ENCODE peak calls at places on chromosome 19, in ten cellular contexts. One of them, this sample, is unnamed.
A peak's percentile ranks its signal among the peaks of the same experiment; 100 is the strongest.

GRCh38 chr19:290539-291521 is at the start of gene PLPP2:
- DNase-seq in WTC11: peak; percentile 92
- DNase-seq in breast epithelium: peak; percentile 94
- DNase-seq in AG04449: no peak
- DNase-seq in IMR-90: no peak
- DNase-seq in endothelial cell: no peak
- DNase-seq in heart left ventricle: no peak
- DNase-seq in MCF 10A: peak; percentile 23
- DNase-seq in GM23338: peak; percentile 96
- DNase-seq in B cell: no peak
- DNase-seq in this sample: no peak

GRCh38 chr19:422213-422916 is 13.4 kb upstream of the C2CD4C start:
- DNase-seq in WTC11: no peak
- DNase-seq in breast epithelium: no peak
- DNase-seq in AG04449: no peak
- DNase-seq in IMR-90: no peak
- DNase-seq in endothelial cell: no peak
- DNase-seq in heart left ventricle: no peak
- DNase-seq in MCF 10A: no peak
- DNase-seq in GM23338: no peak
- DNase-seq in B cell: no peak
- DNase-seq in this sample: no peak

GRCh38 chr19:46478356-46478986 is 7.1 kb upstream of the PNMA8A start:
- DNase-seq in WTC11: peak; percentile 60
- DNase-seq in breast epithelium: no peak
- DNase-seq in AG04449: no peak
- DNase-seq in IMR-90: peak; percentile 80
- DNase-seq in endothelial cell: no peak
- DNase-seq in heart left ventricle: no peak
- DNase-seq in MCF 10A: no peak
- DNase-seq in GM23338: peak; percentile 97
- DNase-seq in B cell: no peak
- DNase-seq in this sample: peak; percentile 12

GRCh38 chr19:4278926-4279529 is at the start of gene SHD:
- DNase-seq in WTC11: peak; percentile 48
- DNase-seq in breast epithelium: no peak
- DNase-seq in AG04449: no peak
- DNase-seq in IMR-90: no peak
- DNase-seq in endothelial cell: no peak
- DNase-seq in heart left ventricle: no peak
- DNase-seq in MCF 10A: no peak
- DNase-seq in GM23338: peak; percentile 72
- DNase-seq in B cell: no peak
- DNase-seq in this sample: peak; percentile 70

GRCh38 chr19:40771101-40771539 is 4.2 kb upstream of the MIA start:
- DNase-seq in WTC11: no peak
- DNase-seq in breast epithelium: no peak
- DNase-seq in AG04449: no peak
- DNase-seq in IMR-90: no peak
- DNase-seq in endothelial cell: no peak
- DNase-seq in heart left ventricle: no peak
- DNase-seq in MCF 10A: no peak
- DNase-seq in GM23338: peak; percentile 49
- DNase-seq in B cell: no peak
- DNase-seq in this sample: no peak

GRCh38 chr19:16449330-16449961 is 22.3 kb downstream of the EPS15L1 start:
- DNase-seq in WTC11: no peak
- DNase-seq in breast epithelium: no peak
- DNase-seq in AG04449: no peak
- DNase-seq in IMR-90: peak; percentile 19
- DNase-seq in endothelial cell: no peak
- DNase-seq in heart left ventricle: no peak
- DNase-seq in MCF 10A: no peak
- DNase-seq in GM23338: no peak
- DNase-seq in B cell: peak; percentile 57
- DNase-seq in this sample: no peak

GRCh38 chr19:38669532-38669931 is 22.1 kb downstream of the ACTN4 start:
- DNase-seq in WTC11: no peak
- DNase-seq in breast epithelium: no peak
- DNase-seq in AG04449: no peak
- DNase-seq in IMR-90: no peak
- DNase-seq in endothelial cell: no peak
- DNase-seq in heart left ventricle: no peak
- DNase-seq in MCF 10A: no peak
- DNase-seq in GM23338: no peak
- DNase-seq in B cell: no peak
- DNase-seq in this sample: no peak

GRCh38 chr19:34416021-34416545 is 11.9 kb downstream of the PDCD2L start:
- DNase-seq in WTC11: no peak
- DNase-seq in breast epithelium: no peak
- DNase-seq in AG04449: no peak
- DNase-seq in IMR-90: peak; percentile 18
- DNase-seq in endothelial cell: no peak
- DNase-seq in heart left ventricle: no peak
- DNase-seq in MCF 10A: peak; percentile 36
- DNase-seq in GM23338: no peak
- DNase-seq in B cell: no peak
- DNase-seq in this sample: no peak

GRCh38 chr19:41564515-41565383 is 11.2 kb upstream of the CEACAM21 start:
- DNase-seq in WTC11: peak; percentile 51
- DNase-seq in breast epithelium: no peak
- DNase-seq in AG04449: no peak
- DNase-seq in IMR-90: no peak
- DNase-seq in endothelial cell: peak; percentile 69
- DNase-seq in heart left ventricle: no peak
- DNase-seq in MCF 10A: no peak
- DNase-seq in GM23338: peak; percentile 69
- DNase-seq in B cell: no peak
- DNase-seq in this sample: no peak

DNA sequence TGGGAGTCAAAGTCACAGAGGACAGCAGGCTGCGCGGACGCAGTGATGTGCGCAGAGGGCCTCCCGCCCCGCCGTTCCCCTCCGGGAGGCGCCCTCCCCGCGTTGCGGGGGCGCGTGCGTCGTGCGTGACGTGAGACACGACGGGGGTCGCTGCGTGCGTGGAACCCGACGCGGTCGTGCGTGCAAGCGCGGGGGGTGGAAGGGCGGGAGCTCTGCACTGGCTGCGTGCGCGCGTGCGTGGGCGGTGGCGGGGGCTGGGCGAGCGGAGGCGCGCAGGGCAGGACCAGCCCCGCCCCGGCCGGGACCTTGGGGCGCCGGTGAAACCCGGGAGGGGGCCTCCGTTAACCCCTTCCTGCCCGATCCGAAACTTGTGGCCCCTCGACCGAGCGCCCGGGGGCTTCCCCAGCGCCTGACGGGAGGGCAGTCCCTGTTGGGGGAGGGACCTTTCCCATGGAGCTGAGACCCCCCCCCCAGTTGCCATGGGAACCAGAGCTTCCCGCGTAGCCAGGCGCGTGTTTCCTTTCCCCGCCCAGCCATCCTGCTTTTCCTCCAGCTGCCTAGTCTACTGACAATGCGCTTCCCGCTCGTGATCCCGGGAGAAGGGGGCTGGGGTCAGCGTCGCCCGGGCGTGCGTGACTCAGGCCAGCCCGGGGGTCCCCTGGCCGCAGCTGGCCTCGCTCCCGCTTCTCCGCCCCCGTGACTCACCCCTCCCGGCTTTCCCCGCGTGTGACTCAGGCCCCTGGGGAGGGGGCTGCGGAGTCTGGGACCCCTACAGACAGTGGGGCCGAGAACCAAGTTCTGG is 7.3 kb upstream of the HOOK2 start:
- DNase-seq in WTC11: peak; percentile 63
- DNase-seq in breast epithelium: peak; percentile 79
- DNase-seq in AG04449: no peak
- DNase-seq in IMR-90: peak; percentile 85
- DNase-seq in endothelial cell: peak; percentile 84
- DNase-seq in heart left ventricle: peak; percentile 95
- DNase-seq in MCF 10A: peak; percentile 72
- DNase-seq in GM23338: peak; percentile 55
- DNase-seq in B cell: peak; percentile 91
- DNase-seq in this sample: peak; percentile 79
- TF ChIP-seq CTCF in WTC11: no peak
- TF ChIP-seq CTCF in breast epithelium: no peak
- TF ChIP-seq CTCF in AG04449: peak; percentile 31
- TF ChIP-seq CTCF in IMR-90: peak; percentile 12
- TF ChIP-seq CTCF in endothelial cell: no peak
- TF ChIP-seq CTCF in heart left ventricle: peak; percentile 14
- TF ChIP-seq CTCF in MCF 10A: no peak
- TF ChIP-seq CTCF in GM23338: peak; percentile 15
- TF ChIP-seq CTCF in B cell: no peak
- TF ChIP-seq CTCF in this sample: no peak

DNA sequence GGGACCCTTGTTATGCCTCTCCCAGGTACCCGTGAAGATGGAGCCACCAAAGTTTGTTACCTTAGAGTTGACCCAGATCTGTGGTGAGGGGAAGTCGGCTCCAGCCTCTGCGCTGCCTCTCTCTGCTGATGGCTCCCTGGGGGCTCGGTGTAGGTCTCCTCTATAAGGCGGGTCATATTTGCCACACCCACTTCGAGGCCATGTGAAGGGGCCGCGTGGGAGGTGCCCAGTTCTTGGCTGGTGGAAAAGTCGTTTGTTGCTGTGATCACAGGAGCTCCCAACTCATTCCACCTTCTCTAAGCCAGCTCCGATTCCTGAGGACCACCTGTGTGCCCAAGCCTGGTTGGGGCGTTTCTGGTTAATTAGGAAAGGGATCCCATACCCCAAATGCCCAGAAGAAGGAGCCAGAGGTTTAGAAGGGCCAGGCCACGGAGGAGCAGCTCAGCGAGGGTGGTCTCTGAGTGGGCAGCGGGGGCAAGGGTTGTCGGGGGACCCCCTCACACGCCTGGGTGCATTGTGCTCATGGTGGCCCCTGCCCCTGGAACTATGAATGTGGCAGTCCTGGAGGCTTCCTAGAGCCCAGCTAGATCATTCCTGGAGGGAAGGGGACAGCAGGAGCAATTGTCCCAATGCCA is 296.5 kb downstream of the ZNF536 start:
- DNase-seq in WTC11: no peak
- DNase-seq in breast epithelium: no peak
- DNase-seq in AG04449: no peak
- DNase-seq in IMR-90: no peak
- DNase-seq in endothelial cell: no peak
- DNase-seq in heart left ventricle: no peak
- DNase-seq in MCF 10A: no peak
- DNase-seq in GM23338: no peak
- DNase-seq in B cell: no peak
- DNase-seq in this sample: peak; percentile 33
- TF ChIP-seq CTCF in WTC11: no peak
- TF ChIP-seq CTCF in breast epithelium: no peak
- TF ChIP-seq CTCF in AG04449: no peak
- TF ChIP-seq CTCF in IMR-90: no peak
- TF ChIP-seq CTCF in endothelial cell: no peak
- TF ChIP-seq CTCF in heart left ventricle: no peak
- TF ChIP-seq CTCF in MCF 10A: no peak
- TF ChIP-seq CTCF in GM23338: no peak
- TF ChIP-seq CTCF in B cell: no peak
- TF ChIP-seq CTCF in this sample: no peak

DNA sequence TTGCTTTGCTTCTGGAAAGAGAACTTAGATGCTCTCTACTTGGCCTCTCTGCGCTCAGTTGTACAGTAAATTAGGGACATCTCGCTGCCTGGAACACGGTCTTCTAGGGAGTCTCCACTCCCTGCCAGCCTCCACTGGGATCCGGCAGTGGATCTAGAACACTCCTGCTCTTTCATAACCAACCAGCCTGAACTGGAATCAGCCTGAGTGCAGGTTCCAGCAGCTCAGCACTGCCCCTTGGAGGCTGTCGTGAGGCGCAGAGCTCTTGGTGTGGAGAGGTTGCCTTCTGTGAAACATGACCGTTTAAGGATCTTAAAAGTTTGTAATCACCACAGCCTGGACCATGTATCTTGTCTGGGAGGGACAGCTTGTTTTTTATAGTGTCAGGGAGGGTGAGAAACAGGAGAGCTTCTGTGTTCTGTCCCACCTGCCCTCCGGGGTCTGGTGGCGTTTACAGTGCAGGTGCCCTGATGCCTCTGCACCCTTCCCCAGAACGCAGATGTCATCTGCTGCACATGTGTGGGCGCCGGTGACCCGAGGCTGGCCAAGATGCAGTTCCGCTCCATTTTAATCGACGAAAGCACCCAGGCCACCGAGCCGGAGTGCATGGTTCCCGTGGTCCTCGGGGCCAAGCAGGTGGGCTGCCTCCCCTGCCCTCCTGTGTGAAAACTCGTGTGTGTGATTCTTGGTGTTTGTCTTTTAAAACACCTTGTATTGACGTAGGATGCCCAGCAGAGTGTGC is 24.8 kb downstream of the UPF1 start:
- DNase-seq in WTC11: peak; percentile 44
- DNase-seq in breast epithelium: no peak
- DNase-seq in AG04449: no peak
- DNase-seq in IMR-90: no peak
- DNase-seq in endothelial cell: no peak
- DNase-seq in heart left ventricle: no peak
- DNase-seq in MCF 10A: peak; percentile 58
- DNase-seq in GM23338: peak; percentile 43
- DNase-seq in B cell: no peak
- DNase-seq in this sample: no peak
- TF ChIP-seq CTCF in WTC11: no peak
- TF ChIP-seq CTCF in breast epithelium: no peak
- TF ChIP-seq CTCF in AG04449: peak; percentile 51
- TF ChIP-seq CTCF in IMR-90: peak; percentile 25
- TF ChIP-seq CTCF in endothelial cell: no peak
- TF ChIP-seq CTCF in heart left ventricle: no peak
- TF ChIP-seq CTCF in MCF 10A: peak; percentile 27
- TF ChIP-seq CTCF in GM23338: peak; percentile 55
- TF ChIP-seq CTCF in B cell: no peak
- TF ChIP-seq CTCF in this sample: peak; percentile 24

GRCh38 chr19:44939668-44940067 is 2.4 kb upstream of the APOC4 start:
- DNase-seq in WTC11: no peak
- DNase-seq in breast epithelium: no peak
- DNase-seq in AG04449: no peak
- DNase-seq in IMR-90: no peak
- DNase-seq in endothelial cell: no peak
- DNase-seq in heart left ventricle: no peak
- DNase-seq in MCF 10A: peak; percentile 76
- DNase-seq in GM23338: no peak
- DNase-seq in B cell: no peak
- DNase-seq in this sample: no peak

GRCh38 chr19:44948237-44948636 is 2.4 kb downstream of the APOC2 start:
- DNase-seq in WTC11: no peak
- DNase-seq in breast epithelium: no peak
- DNase-seq in AG04449: no peak
- DNase-seq in IMR-90: no peak
- DNase-seq in endothelial cell: no peak
- DNase-seq in heart left ventricle: no peak
- DNase-seq in MCF 10A: no peak
- DNase-seq in GM23338: no peak
- DNase-seq in B cell: no peak
- DNase-seq in this sample: no peak

GRCh38 chr19:44942067-44942571 is at the start of gene APOC4:
- DNase-seq in WTC11: no peak
- DNase-seq in breast epithelium: no peak
- DNase-seq in AG04449: no peak
- DNase-seq in IMR-90: no peak
- DNase-seq in endothelial cell: no peak
- DNase-seq in heart left ventricle: no peak
- DNase-seq in MCF 10A: no peak
- DNase-seq in GM23338: no peak
- DNase-seq in B cell: no peak
- DNase-seq in this sample: no peak

GRCh38 chr19:44947041-44947581 is 1.3 kb downstream of the APOC2 start:
- DNase-seq in WTC11: no peak
- DNase-seq in breast epithelium: no peak
- DNase-seq in AG04449: no peak
- DNase-seq in IMR-90: no peak
- DNase-seq in endothelial cell: no peak
- DNase-seq in heart left ventricle: no peak
- DNase-seq in MCF 10A: no peak
- DNase-seq in GM23338: no peak
- DNase-seq in B cell: no peak
- DNase-seq in this sample: no peak

GRCh38 chr19:44943801-44944249 is 1.8 kb downstream of the APOC4 start:
- DNase-seq in WTC11: no peak
- DNase-seq in breast epithelium: peak; percentile 60
- DNase-seq in AG04449: no peak
- DNase-seq in IMR-90: no peak
- DNase-seq in endothelial cell: no peak
- DNase-seq in heart left ventricle: peak; percentile 61
- DNase-seq in MCF 10A: peak; percentile 51
- DNase-seq in GM23338: no peak
- DNase-seq in B cell: peak; percentile 66
- DNase-seq in this sample: no peak
- TF ChIP-seq CTCF in WTC11: no peak
- TF ChIP-seq CTCF in breast epithelium: no peak
- TF ChIP-seq CTCF in AG04449: no peak
- TF ChIP-seq CTCF in IMR-90: no peak
- TF ChIP-seq CTCF in endothelial cell: no peak
- TF ChIP-seq CTCF in heart left ventricle: no peak
- TF ChIP-seq CTCF in MCF 10A: no peak
- TF ChIP-seq CTCF in GM23338: no peak
- TF ChIP-seq CTCF in B cell: no peak
- TF ChIP-seq CTCF in this sample: no peak